ENCODE peak calls at places on chromosomes 12 and 14, in five cellular contexts. One of them, this sample, is unnamed.

GRCh38 chr12:94174576-94174975 is 26.2 kb downstream of the PLXNC1 start:
- DNase-seq in HepG2: no peak
- DNase-seq in SK-N-SH: no peak
- DNase-seq in GM12878: no peak
- DNase-seq in K562: no peak
- DNase-seq in this sample: peak

GRCh38 chr12:10121278-10121677 is 8.7 kb downstream of the CLEC7A start:
- DNase-seq in HepG2: no peak
- DNase-seq in SK-N-SH: no peak
- DNase-seq in GM12878: no peak
- DNase-seq in K562: no peak
- DNase-seq in this sample: no peak

GRCh38 chr14:37019488-37019887 is 152.9 kb downstream of the SLC25A21 start:
- DNase-seq in HepG2: no peak
- DNase-seq in SK-N-SH: no peak
- DNase-seq in GM12878: no peak
- DNase-seq in K562: no peak
- DNase-seq in this sample: no peak

GRCh38 chr12:122013136-122013535 is 8.5 kb upstream of the BCL7A start:
- DNase-seq in HepG2: no peak
- DNase-seq in SK-N-SH: no peak
- DNase-seq in GM12878: no peak
- DNase-seq in K562: no peak
- DNase-seq in this sample: peak

GRCh38 chr12:47736877-47737676 is 11.8 kb upstream of the ENDOU start:
- DNase-seq in HepG2: no peak
- DNase-seq in SK-N-SH: peak
- DNase-seq in GM12878: no peak
- DNase-seq in K562: peak
- DNase-seq in this sample: no peak

GRCh38 chr12:17204289-17205054 is 598.5 kb upstream of the LMO3 start:
- DNase-seq in HepG2: no peak
- DNase-seq in SK-N-SH: no peak
- DNase-seq in GM12878: no peak
- DNase-seq in K562: no peak
- DNase-seq in this sample: no peak

GRCh38 chr14:75069021-75069810 is at the start of gene ZC2HC1C:
- DNase-seq in HepG2: peak
- DNase-seq in SK-N-SH: peak
- DNase-seq in GM12878: no peak
- DNase-seq in K562: peak
- DNase-seq in this sample: peak

GRCh38 chr12:56151672-56152131 is 685 bp upstream of the MYL6B start:
- DNase-seq in HepG2: peak
- DNase-seq in SK-N-SH: peak
- DNase-seq in GM12878: no peak
- DNase-seq in K562: peak
- DNase-seq in this sample: peak

GRCh38 chr14:99067141-99067920 is 204.7 kb downstream of the BCL11B start:
- DNase-seq in HepG2: no peak
- DNase-seq in SK-N-SH: no peak
- DNase-seq in GM12878: no peak
- DNase-seq in K562: no peak
- DNase-seq in this sample: no peak
- TF ChIP-seq GABPA in HepG2: no peak
- TF ChIP-seq GABPA in SK-N-SH: no peak
- TF ChIP-seq GABPA in GM12878: no peak
- TF ChIP-seq GABPA in K562: no peak
- TF ChIP-seq GABPA in this sample: no peak

DNA sequence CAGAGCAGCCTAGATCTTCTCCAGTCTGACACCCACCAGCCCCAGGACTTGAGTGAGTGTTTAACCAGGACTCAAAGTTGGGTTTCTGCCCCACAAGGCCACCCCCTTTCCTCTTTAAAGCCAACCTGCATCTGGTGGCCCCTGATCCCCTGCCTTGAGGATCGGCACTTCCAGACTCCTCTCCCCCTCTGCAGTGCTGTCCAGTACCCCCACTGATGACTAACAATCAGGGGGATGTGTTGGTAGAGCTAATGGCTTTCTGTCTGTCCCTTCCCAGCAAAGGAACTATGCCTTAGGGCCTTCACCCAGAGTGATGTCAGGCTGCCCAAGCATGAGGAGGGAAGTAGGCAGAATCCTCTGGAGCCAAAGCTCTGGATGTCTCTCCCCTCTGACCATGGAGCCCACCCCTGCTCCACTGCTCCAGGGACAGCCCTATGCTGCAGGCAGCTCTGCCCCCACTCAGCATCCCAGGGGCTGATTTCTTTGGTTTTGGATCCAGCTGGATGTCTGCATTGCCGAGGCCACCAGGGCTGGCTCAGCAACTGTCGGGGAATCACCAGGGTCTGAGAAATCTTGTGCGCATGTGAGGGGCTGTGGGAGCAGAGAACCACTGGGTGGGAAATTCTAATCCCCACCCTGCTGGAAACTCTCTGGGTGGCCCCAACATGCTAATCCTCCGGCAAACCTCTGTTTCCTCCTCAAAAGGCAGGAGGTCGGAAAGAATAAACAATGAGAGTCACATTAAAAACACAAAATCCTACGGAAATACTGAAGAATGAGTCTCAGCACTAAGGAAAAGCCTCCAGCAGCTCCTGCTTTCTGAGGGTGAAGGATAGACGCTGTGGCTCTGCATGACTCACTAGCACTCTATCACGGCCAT is 42.9 kb downstream of the DAD1 start:
- DNase-seq in HepG2: no peak
- DNase-seq in SK-N-SH: no peak
- DNase-seq in GM12878: no peak
- DNase-seq in K562: no peak
- DNase-seq in this sample: no peak
- H3K4me3 ChIP-seq in HepG2: no peak
- H3K4me3 ChIP-seq in SK-N-SH: no peak
- H3K4me3 ChIP-seq in GM12878: no peak
- H3K4me3 ChIP-seq in K562: no peak
- H3K4me3 ChIP-seq in this sample: no peak

DNA sequence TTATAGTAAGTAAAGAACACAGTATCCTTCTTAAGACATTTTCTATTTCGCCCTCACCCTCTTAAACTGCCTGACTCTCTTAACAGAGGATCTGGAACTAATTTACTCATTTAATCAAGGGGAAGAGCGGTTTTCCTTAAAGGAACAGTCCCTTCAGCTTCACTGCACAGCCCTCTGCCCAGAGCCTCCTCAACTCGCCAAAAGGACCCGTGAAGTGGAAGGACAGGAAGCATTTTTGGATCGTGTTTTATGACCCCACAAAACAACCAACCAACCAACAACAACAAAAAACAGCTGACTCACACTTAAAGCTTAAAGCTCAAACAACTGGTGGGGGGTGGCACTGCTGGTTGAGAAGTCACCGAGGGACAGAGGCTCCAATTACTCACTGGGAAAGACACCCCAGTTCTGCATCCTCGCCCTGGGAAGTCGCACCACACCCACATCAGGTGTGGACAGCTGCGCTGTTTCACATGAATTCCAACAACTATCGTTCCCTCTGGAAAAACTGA is 35.7 kb downstream of the NID2 start:
- DNase-seq in HepG2: no peak
- DNase-seq in SK-N-SH: no peak
- DNase-seq in GM12878: no peak
- DNase-seq in K562: no peak
- DNase-seq in this sample: no peak
- TF ChIP-seq REST in HepG2: no peak
- TF ChIP-seq REST in SK-N-SH: no peak
- TF ChIP-seq REST in GM12878: no peak
- TF ChIP-seq REST in K562: no peak
- TF ChIP-seq REST in this sample: no peak

DNA sequence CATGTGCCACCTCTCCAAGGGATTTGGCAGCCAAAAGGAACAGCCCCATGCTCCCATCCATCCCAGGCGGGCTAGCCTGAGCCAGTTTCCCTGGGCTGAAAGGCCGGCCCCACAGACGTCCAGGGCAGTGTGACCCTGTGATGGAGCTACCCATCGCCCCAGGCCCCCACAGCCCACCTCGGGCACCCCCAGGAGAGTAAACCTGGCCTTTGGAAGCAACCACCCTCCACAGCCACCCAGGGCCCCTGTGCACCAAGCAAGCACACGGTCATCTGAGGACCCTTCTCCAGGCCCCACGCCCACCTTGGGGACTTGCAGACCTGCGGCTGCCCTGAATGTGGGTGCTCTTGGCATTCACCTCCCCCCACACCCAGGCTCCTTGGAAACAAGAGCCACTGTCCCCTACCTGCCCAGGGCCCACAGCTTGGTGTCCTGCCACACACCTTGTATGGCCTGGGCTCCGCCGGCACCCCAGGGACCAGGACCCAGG is 8.4 kb downstream of the AHNAK2 start:
- DNase-seq in HepG2: no peak
- DNase-seq in SK-N-SH: no peak
- DNase-seq in GM12878: no peak
- DNase-seq in K562: no peak
- DNase-seq in this sample: no peak
- TF ChIP-seq GABPA in HepG2: no peak
- TF ChIP-seq GABPA in SK-N-SH: no peak
- TF ChIP-seq GABPA in GM12878: no peak
- TF ChIP-seq GABPA in K562: no peak
- TF ChIP-seq GABPA in this sample: no peak

GRCh38 chr12:123907726-123908476 is 64.7 kb downstream of the CCDC92 start:
- DNase-seq in HepG2: no peak
- DNase-seq in SK-N-SH: no peak
- DNase-seq in GM12878: no peak
- DNase-seq in K562: peak
- DNase-seq in this sample: no peak
- H3K4me3 ChIP-seq in HepG2: no peak
- H3K4me3 ChIP-seq in SK-N-SH: no peak
- H3K4me3 ChIP-seq in GM12878: no peak
- H3K4me3 ChIP-seq in K562: no peak
- H3K4me3 ChIP-seq in this sample: no peak

DNA sequence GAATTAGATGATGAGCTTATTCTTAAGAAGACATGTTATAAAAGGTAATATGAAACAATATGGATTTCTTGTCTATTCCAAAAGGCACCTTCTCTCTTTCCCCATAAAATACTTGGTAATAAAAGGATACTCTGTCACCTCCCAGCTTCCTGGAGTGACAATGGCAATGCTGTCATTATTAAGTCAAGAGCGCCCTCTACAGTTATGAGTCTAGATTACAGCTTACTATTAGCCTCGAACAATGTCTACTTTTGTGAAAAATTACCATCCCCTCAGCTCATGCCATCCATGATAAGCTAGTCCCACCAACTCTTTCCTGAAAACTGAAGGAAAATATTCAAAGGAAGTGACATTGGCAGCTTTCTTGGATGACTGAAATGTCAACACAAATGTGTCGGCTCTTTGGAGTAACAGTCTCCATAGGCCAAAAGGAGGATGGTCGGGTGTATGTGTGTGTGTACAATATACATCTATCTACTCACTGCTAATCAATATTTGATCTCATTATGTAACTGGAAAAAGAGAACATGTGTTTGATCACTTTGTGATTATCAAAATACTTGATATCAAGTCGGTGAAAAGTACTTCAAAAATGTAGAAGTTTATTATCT is 48.7 kb upstream of the CDKN3 start:
- DNase-seq in HepG2: peak
- DNase-seq in SK-N-SH: peak
- DNase-seq in GM12878: no peak
- DNase-seq in K562: peak
- DNase-seq in this sample: peak
- TF ChIP-seq REST in HepG2: no peak
- TF ChIP-seq REST in SK-N-SH: no peak
- TF ChIP-seq REST in GM12878: no peak
- TF ChIP-seq REST in K562: no peak
- TF ChIP-seq REST in this sample: no peak

GRCh38 chr12:79409562-79409961 is 281.2 kb downstream of the PAWR start:
- DNase-seq in HepG2: no peak
- DNase-seq in SK-N-SH: no peak
- DNase-seq in GM12878: no peak
- DNase-seq in K562: no peak
- DNase-seq in this sample: no peak

GRCh38 chr12:79414252-79414651 is 276.5 kb downstream of the PAWR start:
- DNase-seq in HepG2: no peak
- DNase-seq in SK-N-SH: no peak
- DNase-seq in GM12878: no peak
- DNase-seq in K562: no peak
- DNase-seq in this sample: no peak

GRCh38 chr12:79408665-79409064 is 282.1 kb downstream of the PAWR start:
- DNase-seq in HepG2: no peak
- DNase-seq in SK-N-SH: no peak
- DNase-seq in GM12878: no peak
- DNase-seq in K562: no peak
- DNase-seq in this sample: no peak

GRCh38 chr12:79413796-79414195 is 277.0 kb downstream of the PAWR start:
- DNase-seq in HepG2: no peak
- DNase-seq in SK-N-SH: no peak
- DNase-seq in GM12878: no peak
- DNase-seq in K562: no peak
- DNase-seq in this sample: no peak

DNA sequence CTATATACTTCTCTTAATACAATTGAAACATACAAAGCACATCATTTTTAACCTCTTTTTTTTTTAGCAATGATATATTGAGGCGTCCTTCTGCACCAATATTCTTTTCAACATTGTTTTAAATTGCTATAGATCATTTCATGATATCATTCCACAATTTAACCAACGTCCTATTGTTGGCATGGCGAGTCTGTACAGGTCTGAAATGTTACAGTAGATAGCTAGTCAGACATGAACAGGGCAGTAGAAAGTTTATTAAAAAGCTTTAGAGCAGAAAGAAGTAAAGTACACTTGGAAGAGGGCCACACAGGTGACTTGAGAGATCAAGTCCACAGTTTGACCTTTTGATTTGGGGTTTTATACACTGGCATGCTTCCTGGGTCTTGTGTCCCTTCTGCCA is 279.0 kb downstream of the PAWR start:
- DNase-seq in HepG2: no peak
- DNase-seq in SK-N-SH: no peak
- DNase-seq in GM12878: no peak
- DNase-seq in K562: no peak
- DNase-seq in this sample: no peak
- TF ChIP-seq GABPA in HepG2: no peak
- TF ChIP-seq GABPA in SK-N-SH: no peak
- TF ChIP-seq GABPA in GM12878: no peak
- TF ChIP-seq GABPA in K562: no peak
- TF ChIP-seq GABPA in this sample: no peak

DNA sequence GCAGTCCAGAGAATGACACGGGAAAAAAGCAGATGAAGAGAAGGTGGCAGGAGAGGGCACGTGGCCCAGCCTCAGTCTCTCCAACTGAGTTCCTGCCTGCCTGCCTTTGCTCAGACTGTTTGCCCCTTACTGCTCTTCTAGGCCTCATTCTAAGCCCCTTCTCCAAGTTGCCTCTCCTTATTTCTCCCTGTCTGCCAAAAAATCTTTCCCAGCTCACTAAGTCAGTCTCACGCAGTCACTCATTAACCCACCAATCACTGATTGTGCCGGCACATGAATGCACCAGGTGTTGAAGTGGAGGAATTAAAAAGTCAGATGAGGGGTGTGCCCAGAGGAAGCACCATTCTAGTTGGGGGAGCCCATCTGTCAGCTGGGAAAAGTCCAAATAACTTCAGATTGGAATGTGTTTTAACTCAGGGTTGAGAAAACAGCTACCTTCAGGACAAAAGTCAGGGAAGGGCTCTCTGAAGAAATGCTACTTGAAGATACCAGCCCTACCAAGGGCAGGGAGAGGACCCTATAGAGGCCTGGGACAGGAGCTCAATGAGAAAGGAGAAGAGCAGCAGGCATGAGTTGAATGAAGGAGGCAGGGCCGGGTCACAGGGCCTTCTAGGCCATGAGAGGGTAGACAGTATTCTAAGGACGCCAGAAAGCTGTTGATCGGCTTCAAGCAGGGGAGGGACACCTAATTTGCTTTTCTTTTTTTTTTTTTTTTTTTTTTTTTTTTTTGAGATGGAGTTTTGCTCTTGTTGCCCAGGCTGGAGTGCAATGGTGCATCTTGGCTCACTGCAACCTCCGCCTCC is 40.9 kb downstream of the DAD1 start:
- DNase-seq in HepG2: no peak
- DNase-seq in SK-N-SH: no peak
- DNase-seq in GM12878: no peak
- DNase-seq in K562: no peak
- DNase-seq in this sample: no peak
- H3K4me3 ChIP-seq in HepG2: no peak
- H3K4me3 ChIP-seq in SK-N-SH: no peak
- H3K4me3 ChIP-seq in GM12878: no peak
- H3K4me3 ChIP-seq in K562: no peak
- H3K4me3 ChIP-seq in this sample: no peak